ENCODE peak calls at places on chromosomes 5 and 9, in seven cellular contexts. A is neuronal stem cell, K is H9, T is IMR-90, C is mesenchymal stem cell, F is trophoblast cell, E is H1. Z is an unnamed sample. For H3K4me1, the result is how much of the 10 kb centered on the place peaks cover.

GRCh38 chr5:151020304-151021031 is at the start of gene GPX3:
- DNase-seq in K (peak), F (peak), E (peak), A (peak), C (peak), T (peak), Z (peak)

GRCh38 chr5:142358648-142359047 is 33.8 kb upstream of the SPRY4 start:
- DNase-seq in C (no peak), A (no peak), T (no peak), K (no peak), F (no peak), E (no peak), Z (no peak)

GRCh38 chr5:101346906-101347305 is 443.8 kb upstream of the ST8SIA4 start:
- DNase-seq in K (peak), F (no peak), T (no peak), E (no peak), C (no peak), A (no peak), Z (peak)

GRCh38 chr5:1784197-1785050 is 15.2 kb downstream of the MRPL36 start:
- DNase-seq in T (no peak), K (no peak), F (no peak), A (no peak), E (no peak), C (no peak), Z (no peak)

GRCh38 chr5:59698774-59699173 is 194.8 kb downstream of the PDE4D start:
- DNase-seq in T (no peak), F (no peak), A (no peak), E (no peak), C (no peak), K (no peak), Z (no peak)

GRCh38 chr5:168831438-168831837 is 252.3 kb upstream of the PANK3 start:
- DNase-seq in C (no peak), E (no peak), A (no peak), K (no peak), F (no peak), T (no peak), Z (no peak)

GRCh38 chr9:14222149-14222835 is 91.6 kb downstream of the NFIB start:
- DNase-seq in E (no peak), A (no peak), F (no peak), T (no peak), K (no peak), C (no peak), Z (peak)

GRCh38 chr5:135729582-135729879 is 104.9 kb upstream of the SLC25A48 start:
- DNase-seq in C (no peak), K (no peak), T (no peak), A (no peak), F (no peak), E (no peak), Z (peak)

GRCh38 chr5:134145061-134145757 is 30.7 kb downstream of the TCF7 start:
- DNase-seq in F (no peak), C (no peak), A (no peak), K (no peak), T (no peak), E (no peak), Z (no peak)

GRCh38 chr5:176611435-176611834 is 1.5 kb upstream of the GPRIN1 start:
- DNase-seq in A (peak), K (peak), C (peak), E (peak), F (peak), T (peak), Z (peak)

GRCh38 chr9:127802576-127803443 is at the start of gene FPGS:
- DNase-seq in F (peak), A (peak), T (peak), C (peak), K (peak), E (peak), Z (peak)

GRCh38 chr5:172044631-172045314 is 38.3 kb upstream of the FBXW11 start:
- DNase-seq in F (no peak), E (no peak), T (no peak), K (peak), A (no peak), C (no peak), Z (peak)

GRCh38 chr9:127418037-127418471 is 6.1 kb upstream of the ZNF79 start:
- DNase-seq in A (no peak), T (no peak), F (no peak), K (peak), E (peak), C (no peak), Z (peak)

GRCh38 chr5:75049581-75050274 is 2.6 kb downstream of the GCNT4 start:
- DNase-seq in F (peak), E (peak), K (peak), T (peak), C (peak), A (peak), Z (peak)

GRCh38 chr9:573551-574410 is 267.7 kb upstream of the DMRT1 start:
- DNase-seq in C (no peak), A (peak), E (no peak), T (no peak), F (peak), K (peak), Z (peak)

GRCh38 chr5:23825196-23825595 is 317.8 kb downstream of the PRDM9 start:
- DNase-seq in K (no peak), E (no peak), C (no peak), T (no peak), A (no peak), F (no peak), Z (no peak)

GRCh38 chr9:113957778-113958430 is 81.8 kb downstream of the ZNF618 start:
- DNase-seq in E (no peak), F (peak), K (no peak), A (no peak), T (peak), C (peak), Z (no peak)

GRCh38 chr5:157444224-157444623 is 15.8 kb upstream of the NIPAL4 start:
- DNase-seq in A (no peak), E (no peak), C (no peak), T (no peak), K (peak), F (no peak), Z (no peak)

GRCh38 chr5:137587952-137588351 is 88.8 kb upstream of the SPOCK1 start:
- DNase-seq in K (no peak), T (no peak), A (no peak), E (no peak), F (no peak), C (no peak), Z (no peak)

GRCh38 chr5:142446131-142446959 is 121.5 kb upstream of the SPRY4 start:
- DNase-seq in K (no peak), F (peak), E (no peak), C (peak), T (peak), A (no peak), Z (peak)

GRCh38 chr9:126690431-126691051 is 76.8 kb downstream of the LMX1B start:
- DNase-seq in F (peak), K (peak), E (peak), C (peak), T (no peak), A (no peak), Z (peak)

GRCh38 chr5:144812770-144813169 is 642.1 kb downstream of the KCTD16 start:
- DNase-seq in K (no peak), E (no peak), F (peak), A (no peak), C (peak), T (peak), Z (no peak)

GRCh38 chr5:15021286-15022046 is 149.9 kb upstream of the ANKH start:
- DNase-seq in K (no peak), E (no peak), A (no peak), C (peak), T (peak), F (peak), Z (peak)

GRCh38 chr5:37615184-37615583 is 224.7 kb downstream of the GDNF start:
- DNase-seq in K (no peak), C (peak), F (peak), T (peak), A (no peak), E (no peak), Z (no peak)

DNA sequence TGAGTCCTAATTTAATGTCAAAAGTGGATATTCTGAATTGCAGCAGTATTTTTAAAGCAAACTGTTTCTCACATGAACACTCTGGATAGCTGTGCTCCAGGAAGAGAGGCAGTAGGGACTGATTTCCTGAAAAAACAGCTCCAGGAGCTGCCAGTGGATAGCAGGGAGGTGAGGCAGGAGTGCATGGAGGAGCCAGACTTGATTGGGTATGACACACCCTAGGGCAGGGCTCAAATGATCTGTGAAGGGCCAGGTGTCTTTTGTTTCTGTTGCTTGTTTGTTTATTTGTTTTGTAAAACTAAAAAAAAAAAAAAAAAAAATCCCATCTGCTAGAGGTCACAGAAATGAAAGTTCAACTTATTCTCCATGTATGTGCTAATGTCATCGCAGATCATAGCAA is 83.4 kb downstream of the ADRB2 start:
- DNase-seq in T (no peak), E (no peak), F (no peak), C (peak), K (no peak), A (no peak), Z (no peak)
- H3K4me1 ChIP-seq in T (under half), E (under half), F (under half), C (under half), K (under half), A (under half), Z (under half)

GRCh38 chr9:16171851-16172250 is 619.0 kb downstream of the CCDC171 start:
- DNase-seq in A (no peak), E (no peak), K (no peak), C (no peak), F (no peak), T (no peak), Z (no peak)
- H3K4ac ChIP-seq in A (no peak), E (no peak), K (no peak), C (no peak), F (no peak), T (no peak), Z (no peak)

GRCh38 chr9:27393054-27393846 is 96.3 kb upstream of the EQTN start:
- DNase-seq in A (no peak), F (no peak), T (no peak), K (no peak), E (no peak), C (no peak), Z (no peak)
- H2AK5ac ChIP-seq in A (no peak), F (no peak), T (no peak), K (no peak), E (no peak), C (no peak), Z (no peak)

GRCh38 chr9:88816141-88816540 is 175.1 kb upstream of the S1PR3 start:
- DNase-seq in F (no peak), K (no peak), C (peak), E (no peak), A (no peak), T (peak), Z (no peak)
- H3K4me1 ChIP-seq in F (under half), K (under half), C (under half), E (under half), A (under half), T (under half), Z (under half)

DNA sequence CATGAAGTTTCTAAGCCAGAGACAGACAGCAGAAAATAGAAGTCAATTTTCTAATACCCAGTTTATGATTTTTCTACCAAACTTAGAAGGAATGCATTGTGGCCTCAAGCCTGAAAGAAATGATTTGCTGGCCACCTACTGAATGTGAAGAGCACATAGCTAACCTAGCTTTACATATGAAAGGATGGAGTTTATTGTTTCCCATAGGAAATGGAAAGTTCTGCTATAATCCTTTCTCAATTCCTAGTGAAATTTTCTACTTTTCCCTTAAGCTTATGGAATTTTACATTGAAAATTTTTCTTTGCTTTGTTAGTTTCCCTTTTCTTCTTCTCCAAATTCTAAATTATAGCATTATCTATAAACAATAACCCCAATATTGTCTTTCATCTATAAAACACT is 110.1 kb downstream of the TMEM167A start:
- DNase-seq in C (no peak), F (no peak), A (no peak), T (no peak), E (no peak), K (no peak), Z (no peak)
- H3K4ac ChIP-seq in C (no peak), F (no peak), A (no peak), T (no peak), E (no peak), K (no peak), Z (no peak)

DNA sequence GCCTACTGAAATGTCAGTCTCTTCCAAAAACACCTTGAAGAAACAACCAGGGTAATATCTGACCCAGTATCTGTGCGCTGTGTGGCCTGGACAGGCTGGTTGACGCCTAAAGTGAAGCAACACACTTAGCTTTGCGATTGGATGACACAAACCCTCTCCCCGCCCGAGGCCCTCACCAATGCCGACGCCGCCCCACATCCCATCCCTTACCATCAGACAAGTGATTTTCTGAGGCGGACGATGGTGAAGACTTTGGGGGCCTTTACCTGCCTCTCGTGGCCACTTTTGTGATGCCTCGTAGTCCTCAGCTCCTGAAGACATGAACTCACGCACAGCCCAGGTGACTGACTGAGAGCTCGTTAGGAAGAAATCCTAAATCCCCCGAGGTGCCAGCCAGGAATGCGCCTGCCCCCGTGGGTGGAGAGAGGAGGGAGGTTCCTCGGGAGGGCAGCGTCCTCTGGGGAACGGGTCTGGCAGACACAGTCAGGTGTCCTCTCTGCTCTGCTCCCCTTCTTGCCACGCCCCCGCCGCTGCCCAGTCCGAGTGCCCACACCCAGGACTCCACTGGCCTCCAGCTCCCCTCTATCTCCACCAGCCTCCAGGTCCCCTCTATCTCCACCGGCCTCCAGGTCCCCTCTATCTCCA is 31.0 kb upstream of the RXRA start:
- DNase-seq in F (no peak), A (no peak), E (no peak), C (no peak), T (no peak), K (no peak), Z (peak)
- H2AK5ac ChIP-seq in F (no peak), A (peak), E (no peak), C (no peak), T (no peak), K (no peak), Z (no peak)